ENCODE peak calls at places on chromosomes 12 and 14, in ten cellular contexts. V is endothelial cell of umbilical vein, Z is iPS DF 6.9, A is fibroblast of the aortic adventitia, W is neural crest cell, O is Kasumi-1, I is amniotic stem cell, Y is IMR-90, H is GM06990, Q is left cardiac atrium. X is an unnamed sample.
A peak's percentile ranks its signal among the peaks of the same experiment; 100 is the strongest.

GRCh38 chr12:67911789-67912188 is 77.5 kb upstream of the IFNG-AS1 start:
- DNase-seq in V (no peak), Z (no peak), A (no peak), W (no peak), O (no peak), I (no peak), Y (no peak), H (no peak), Q (no peak), X (no peak)

GRCh38 chr12:93080994-93081809 is 152.1 kb upstream of the EEA1 start:
- DNase-seq in V (peak; percentile 64), Z (no peak), A (peak; percentile 39), W (no peak), O (no peak), I (no peak), Y (peak; percentile 52), H (no peak), Q (no peak), X (peak; percentile 82)

GRCh38 chr12:51636581-51636980 is 45.5 kb downstream of the SCN8A start:
- DNase-seq in V (no peak), Z (no peak), A (peak; percentile 43), W (no peak), O (no peak), I (peak; percentile 23), Y (peak; percentile 39), H (no peak), Q (no peak), X (no peak)

GRCh38 chr14:50943943-50944646 is at the start of gene PYGL:
- DNase-seq in V (peak; percentile 57), Z (no peak), A (peak; percentile 59), W (peak; percentile 67), O (peak; percentile 71), I (no peak), Y (peak; percentile 49), H (peak; percentile 35), Q (peak; percentile 85), X (peak; percentile 66)

GRCh38 chr12:24560867-24561266 is 388.0 kb downstream of the BCAT1 start:
- DNase-seq in V (no peak), Z (no peak), A (peak; percentile 15), W (no peak), O (no peak), I (no peak), Y (no peak), H (no peak), Q (peak; percentile 31), X (peak; percentile 27)

GRCh38 chr14:71143391-71144290 is 236.4 kb downstream of the PCNX1 start:
- DNase-seq in V (no peak), Z (no peak), A (peak; percentile 72), W (no peak), O (peak; percentile 19), I (no peak), Y (peak; percentile 80), H (no peak), Q (no peak), X (peak; percentile 24)

GRCh38 chr12:6584293-6584692 is 16.2 kb upstream of the NOP2 start:
- DNase-seq in V (no peak), Z (no peak), A (no peak), W (no peak), O (no peak), I (no peak), Y (no peak), H (no peak), Q (no peak), X (no peak)

GRCh38 chr12:124869011-124869665 is 5.5 kb upstream of the SCARB1 start:
- DNase-seq in V (no peak), Z (no peak), A (no peak), W (no peak), O (peak; percentile 84), I (no peak), Y (no peak), H (no peak), Q (peak; percentile 28), X (no peak)

GRCh38 chr14:61564623-61565091 is 130.7 kb upstream of the HIF1A start:
- DNase-seq in V (peak; percentile 70), Z (no peak), A (peak; percentile 96), W (no peak), O (no peak), I (peak; percentile 75), Y (peak; percentile 97), H (no peak), Q (no peak), X (no peak)

GRCh38 chr14:58368951-58369350 is 26.8 kb upstream of the TOMM20L start:
- DNase-seq in V (peak; percentile 59), Z (no peak), A (peak; percentile 63), W (no peak), O (no peak), I (no peak), Y (peak; percentile 59), H (no peak), Q (no peak), X (no peak)

GRCh38 chr14:65594153-65594881 is 181.8 kb downstream of the FUT8 start:
- DNase-seq in V (no peak), Z (peak; percentile 13), A (no peak), W (no peak), O (no peak), I (no peak), Y (no peak), H (no peak), Q (no peak), X (no peak)

GRCh38 chr12:97386133-97386581 is 76.4 kb upstream of the RMST start:
- DNase-seq in V (no peak), Z (no peak), A (no peak), W (no peak), O (no peak), I (no peak), Y (no peak), H (no peak), Q (no peak), X (no peak)

GRCh38 chr14:91228112-91229004 is 16.1 kb downstream of the GPR68 start:
- DNase-seq in V (peak; percentile 75), Z (no peak), A (peak; percentile 55), W (no peak), O (no peak), I (peak; percentile 25), Y (peak; percentile 84), H (peak; percentile 83), Q (no peak), X (no peak)

GRCh38 chr14:54722791-54723432 is 156.0 kb downstream of the SAMD4A start:
- DNase-seq in V (peak; percentile 47), Z (no peak), A (peak; percentile 45), W (no peak), O (no peak), I (no peak), Y (peak; percentile 36), H (no peak), Q (no peak), X (peak; percentile 50)

GRCh38 chr14:28772613-28773012 is 6.0 kb downstream of the FOXG1 start:
- DNase-seq in V (no peak), Z (no peak), A (no peak), W (no peak), O (no peak), I (no peak), Y (no peak), H (no peak), Q (no peak), X (peak; percentile 51)

GRCh38 chr14:76770521-76771431 is 9.5 kb downstream of the VASH1 start:
- DNase-seq in V (no peak), Z (no peak), A (no peak), W (no peak), O (no peak), I (no peak), Y (no peak), H (no peak), Q (peak; percentile 23), X (no peak)

GRCh38 chr12:12790956-12791355 is 5.5 kb downstream of the APOLD1 start:
- DNase-seq in V (no peak), Z (no peak), A (no peak), W (no peak), O (no peak), I (no peak), Y (no peak), H (no peak), Q (no peak), X (peak; percentile 71)

GRCh38 chr12:71865166-71865713 is 25.7 kb downstream of the TBC1D15 start:
- DNase-seq in V (peak; percentile 36), Z (no peak), A (peak; percentile 94), W (no peak), O (no peak), I (peak; percentile 38), Y (peak; percentile 94), H (no peak), Q (no peak), X (no peak)

GRCh38 chr14:94011795-94012194 is 14.3 kb upstream of the OTUB2 start:
- DNase-seq in V (no peak), Z (no peak), A (peak; percentile 42), W (no peak), O (peak; percentile 17), I (no peak), Y (no peak), H (no peak), Q (no peak), X (no peak)

X was measured in HAP-1.